ENCODE peak calls at places on chromosomes 4 and X, in five cellular contexts. E is lower leg skin, G is cardiac muscle cell, L is aorta, B is kidney. Y is an unnamed sample.

GRCh38 chrX:63424063-63424462 is 72.9 kb upstream of the SPIN4 start:
- DNase-seq in E (no peak), G (no peak), L (no peak), B (no peak), Y (no peak)

GRCh38 chr4:17109126-17109525 is 210.7 kb upstream of the LDB2 start:
- DNase-seq in E (no peak), G (no peak), L (no peak), B (no peak), Y (no peak)

GRCh38 chr4:19879330-19879729 is 372.4 kb upstream of the SLIT2 start:
- DNase-seq in E (no peak), G (no peak), L (no peak), B (no peak), Y (no peak)

GRCh38 chr4:119510750-119511149 is 117.9 kb downstream of the PDE5A start:
- DNase-seq in E (no peak), G (peak; percentile 18), L (no peak), B (no peak), Y (no peak)

GRCh38 chr4:85495621-85496020 is 20.7 kb downstream of the ARHGAP24 start:
- DNase-seq in E (no peak), G (no peak), L (no peak), B (no peak), Y (no peak)

GRCh38 chr4:20351360-20352171 is 99.9 kb downstream of the SLIT2 start:
- DNase-seq in E (no peak), G (no peak), L (no peak), B (no peak), Y (no peak)

GRCh38 chr4:891747-892146 is 40.4 kb downstream of the GAK start:
- DNase-seq in E (no peak), G (peak; percentile 13), L (no peak), B (no peak), Y (no peak)

GRCh38 chrX:6175914-6176313 is 52.8 kb downstream of the NLGN4X start:
- DNase-seq in E (no peak), G (no peak), L (no peak), B (no peak), Y (no peak)

GRCh38 chrX:6226053-6226645 is 2.5 kb downstream of the NLGN4X start:
- DNase-seq in E (no peak), G (no peak), L (peak; percentile 73), B (peak; percentile 55), Y (no peak)

GRCh38 chrX:56564921-56565861 is 1.8 kb downstream of the UBQLN2 start:
- DNase-seq in E (peak; percentile 63), G (peak; percentile 10), L (no peak), B (no peak), Y (no peak)

GRCh38 chr4:152935661-152936445 is at the start of gene FHDC1:
- DNase-seq in E (no peak), G (no peak), L (peak; percentile 57), B (peak; percentile 90), Y (no peak)

GRCh38 chrX:64536740-64537139 is 141.5 kb upstream of the MTMR8 start:
- DNase-seq in E (no peak), G (no peak), L (no peak), B (no peak), Y (no peak)

GRCh38 chr4:152064282-152064681 is 303.5 kb upstream of the GATB start:
- DNase-seq in E (no peak), G (no peak), L (no peak), B (no peak), Y (no peak)

GRCh38 chrX:109635151-109635550 is 10.2 kb upstream of the KCNE5 start:
- DNase-seq in E (no peak), G (peak; percentile 36), L (no peak), B (no peak), Y (no peak)

GRCh38 chrX:4110964-4111363 is 397.5 kb upstream of the PRKX start:
- DNase-seq in E (no peak), G (no peak), L (no peak), B (no peak), Y (no peak)

GRCh38 chr4:137981277-137981676 is 260.9 kb downstream of the SLC7A11 start:
- DNase-seq in E (no peak), G (peak; percentile 60), L (no peak), B (no peak), Y (no peak)

GRCh38 chr4:8350841-8351461 is 81.4 kb downstream of the HTRA3 start:
- DNase-seq in E (peak; percentile 65), G (no peak), L (no peak), B (peak; percentile 46), Y (no peak)

GRCh38 chr4:159401791-159402380 is 299.0 kb downstream of the RAPGEF2 start:
- DNase-seq in E (no peak), G (peak; percentile 42), L (no peak), B (no peak), Y (no peak)

Y was measured in Right ventricle myocardium inferior.